ENCODE peak calls at places on chromosomes 1 and 21, in four cellular contexts. One of them, this sample, is unnamed.

GRCh38 chr21:36535618-36536241 is 55.8 kb upstream of the CLDN14 start:
- DNase-seq in right cardiac atrium: no peak
- DNase-seq in posterior vena cava: no peak
- DNase-seq in GM03348: no peak
- DNase-seq in this sample: no peak

GRCh38 chr1:204302769-204303168 is 57.0 kb downstream of the PLEKHA6 start:
- DNase-seq in right cardiac atrium: no peak
- DNase-seq in posterior vena cava: no peak
- DNase-seq in GM03348: no peak
- DNase-seq in this sample: no peak

GRCh38 chr1:9373614-9374013 is 80.9 kb downstream of the SPSB1 start:
- DNase-seq in right cardiac atrium: no peak
- DNase-seq in posterior vena cava: no peak
- DNase-seq in GM03348: no peak
- DNase-seq in this sample: no peak

GRCh38 chr1:225657462-225657989 is 4.6 kb upstream of the ENAH start:
- DNase-seq in right cardiac atrium: no peak
- DNase-seq in posterior vena cava: no peak
- DNase-seq in GM03348: peak; percentile 75
- DNase-seq in this sample: no peak

GRCh38 chr1:154726443-154726842 is 118.5 kb upstream of the ADAR start:
- DNase-seq in right cardiac atrium: no peak
- DNase-seq in posterior vena cava: no peak
- DNase-seq in GM03348: no peak
- DNase-seq in this sample: no peak

GRCh38 chr1:222777463-222777862 is 37.4 kb upstream of the DISP1 start:
- DNase-seq in right cardiac atrium: no peak
- DNase-seq in posterior vena cava: no peak
- DNase-seq in GM03348: no peak
- DNase-seq in this sample: no peak

GRCh38 chr1:37620707-37621106 is 14.0 kb downstream of the RSPO1 start:
- DNase-seq in right cardiac atrium: no peak
- DNase-seq in posterior vena cava: no peak
- DNase-seq in GM03348: no peak
- DNase-seq in this sample: no peak

GRCh38 chr1:205041998-205042910 is 758 bp upstream of the CNTN2 start:
- DNase-seq in right cardiac atrium: no peak
- DNase-seq in posterior vena cava: no peak
- DNase-seq in GM03348: no peak
- DNase-seq in this sample: no peak

GRCh38 chr1:115227683-115228082 is 110.4 kb downstream of the NGF start:
- DNase-seq in right cardiac atrium: no peak
- DNase-seq in posterior vena cava: no peak
- DNase-seq in GM03348: peak; percentile 47
- DNase-seq in this sample: no peak

GRCh38 chr1:40840526-40841323 is 21.4 kb downstream of the CITED4 start:
- DNase-seq in right cardiac atrium: no peak
- DNase-seq in posterior vena cava: peak; percentile 5
- DNase-seq in GM03348: no peak
- DNase-seq in this sample: no peak

GRCh38 chr1:111406325-111406768 is 21.2 kb downstream of the OVGP1 start:
- DNase-seq in right cardiac atrium: no peak
- DNase-seq in posterior vena cava: no peak
- DNase-seq in GM03348: no peak
- DNase-seq in this sample: no peak

GRCh38 chr1:11062965-11063401 is 3.2 kb upstream of the SRM start:
- DNase-seq in right cardiac atrium: no peak
- DNase-seq in posterior vena cava: peak; percentile 28
- DNase-seq in GM03348: peak; percentile 77
- DNase-seq in this sample: no peak

GRCh38 chr1:53804791-53805505 is 33.1 kb downstream of the NDC1 start:
- DNase-seq in right cardiac atrium: no peak
- DNase-seq in posterior vena cava: no peak
- DNase-seq in GM03348: no peak
- DNase-seq in this sample: no peak

GRCh38 chr1:9239622-9240401 is 5.2 kb downstream of the H6PD start:
- DNase-seq in right cardiac atrium: peak; percentile 76
- DNase-seq in posterior vena cava: peak; percentile 88
- DNase-seq in GM03348: no peak
- DNase-seq in this sample: peak; percentile 91

GRCh38 chr1:115133440-115133839 is 44.1 kb upstream of the TSPAN2 start:
- DNase-seq in right cardiac atrium: no peak
- DNase-seq in posterior vena cava: no peak
- DNase-seq in GM03348: no peak
- DNase-seq in this sample: no peak

GRCh38 chr1:65804584-65804983 is 11.9 kb downstream of the PDE4B start:
- DNase-seq in right cardiac atrium: no peak
- DNase-seq in posterior vena cava: no peak
- DNase-seq in GM03348: no peak
- DNase-seq in this sample: no peak

GRCh38 chr21:37435120-37435519 is 68.5 kb downstream of the DYRK1A start:
- DNase-seq in right cardiac atrium: peak; percentile 76
- DNase-seq in posterior vena cava: no peak
- DNase-seq in GM03348: peak; percentile 70
- DNase-seq in this sample: no peak

GRCh38 chr1:27335506-27336422 is 6.1 kb upstream of the SYTL1 start:
- DNase-seq in right cardiac atrium: peak; percentile 34
- DNase-seq in posterior vena cava: no peak
- DNase-seq in GM03348: no peak
- DNase-seq in this sample: no peak

GRCh38 chr1:211580303-211580687 is 1.3 kb upstream of the SLC30A1 start:
- DNase-seq in right cardiac atrium: no peak
- DNase-seq in posterior vena cava: no peak
- DNase-seq in GM03348: no peak
- DNase-seq in this sample: no peak

GRCh38 chr1:209673631-209674417 is 1.4 kb upstream of the G0S2 start:
- DNase-seq in right cardiac atrium: peak; percentile 65
- DNase-seq in posterior vena cava: peak; percentile 87
- DNase-seq in GM03348: no peak
- DNase-seq in this sample: no peak

GRCh38 chr1:213122514-213122929 is 71.5 kb downstream of the RPS6KC1 start:
- DNase-seq in right cardiac atrium: no peak
- DNase-seq in posterior vena cava: no peak
- DNase-seq in GM03348: peak; percentile 20
- DNase-seq in this sample: no peak

GRCh38 chr1:54409156-54410142 is 3.3 kb upstream of the SSBP3 start:
- DNase-seq in right cardiac atrium: no peak
- DNase-seq in posterior vena cava: peak; percentile 54
- DNase-seq in GM03348: no peak
- DNase-seq in this sample: no peak

GRCh38 chr1:84164567-84165021 is 20.5 kb downstream of the PRKACB start:
- DNase-seq in right cardiac atrium: no peak
- DNase-seq in posterior vena cava: no peak
- DNase-seq in GM03348: no peak
- DNase-seq in this sample: no peak

GRCh38 chr1:32448773-32449456 is 16.0 kb upstream of the ZBTB8B start:
- DNase-seq in right cardiac atrium: peak; percentile 52
- DNase-seq in posterior vena cava: peak; percentile 31
- DNase-seq in GM03348: no peak
- DNase-seq in this sample: no peak

GRCh38 chr1:25217015-25217414 is 15.3 kb downstream of the SYF2 start:
- DNase-seq in right cardiac atrium: no peak
- DNase-seq in posterior vena cava: no peak
- DNase-seq in GM03348: no peak
- DNase-seq in this sample: no peak

GRCh38 chr1:51498924-51499323 is 20.1 kb downstream of the EPS15 start:
- DNase-seq in right cardiac atrium: no peak
- DNase-seq in posterior vena cava: no peak
- DNase-seq in GM03348: no peak
- DNase-seq in this sample: no peak

GRCh38 chr1:18922319-18922726 is 20.0 kb upstream of the ALDH4A1 start:
- DNase-seq in right cardiac atrium: peak; percentile 93
- DNase-seq in posterior vena cava: peak; percentile 93
- DNase-seq in GM03348: peak; percentile 94
- DNase-seq in this sample: peak; percentile 87

GRCh38 chr1:161787355-161787754 is 21.2 kb downstream of the ATF6 start:
- DNase-seq in right cardiac atrium: no peak
- DNase-seq in posterior vena cava: peak; percentile 38
- DNase-seq in GM03348: no peak
- DNase-seq in this sample: no peak